ENCODE peak calls at places on chromosomes 11 and 22, in five cellular contexts. R is fibroblast of lung, X is HAP-1, H is Karpas-422, I is HCT116. J is an unnamed sample.

GRCh38 chr11:46242961-46243795 is 34.3 kb upstream of the CREB3L1 start:
- DNase-seq in X (peak; percentile 91), I (peak; percentile 91), R (peak; percentile 92), H (peak; percentile 94), J (peak; percentile 95)

GRCh38 chr22:21933413-21933812 is 19.2 kb downstream of the PPM1F start:
- DNase-seq in H (no peak), X (no peak), R (no peak), I (no peak), J (no peak)

GRCh38 chr11:88115828-88116410 is 59.3 kb downstream of the RAB38 start:
- DNase-seq in X (no peak), I (no peak), R (no peak), H (no peak), J (no peak)

GRCh38 chr11:61120099-61120864 is 18.0 kb downstream of the CD5 start:
- DNase-seq in X (no peak), I (no peak), R (no peak), H (no peak), J (no peak)

GRCh38 chr11:111937859-111938258 is 716 bp downstream of the DIXDC1 start:
- DNase-seq in X (no peak), R (no peak), I (no peak), H (no peak), J (no peak)

GRCh38 chr11:8839957-8840945 is 70.7 kb upstream of the AKIP1 start:
- DNase-seq in X (peak; percentile 82), H (no peak), R (peak; percentile 71), I (no peak), J (peak; percentile 23)

GRCh38 chr22:44702479-44703219 is 645 bp downstream of the PRR5 start:
- DNase-seq in I (no peak), X (peak; percentile 25), R (peak; percentile 48), H (no peak), J (peak; percentile 35)

GRCh38 chr11:29217901-29218300 is 798.9 kb downstream of the KCNA4 start:
- DNase-seq in I (no peak), X (no peak), H (no peak), R (no peak), J (no peak)

GRCh38 chr11:57482782-57483569 is 22.6 kb downstream of the RTN4RL2 start:
- DNase-seq in I (no peak), R (no peak), H (no peak), X (no peak), J (peak; percentile 54)

GRCh38 chr22:25564979-25565677 is 653 bp downstream of the GRK3 start:
- DNase-seq in I (no peak), H (peak; percentile 36), X (no peak), R (peak; percentile 24), J (peak; percentile 10)

GRCh38 chr11:63813563-63814382 is 517 bp downstream of the SPINDOC start:
- DNase-seq in X (peak; percentile 39), H (peak; percentile 81), I (no peak), R (peak; percentile 67), J (peak; percentile 62)

GRCh38 chr22:30968015-30968923 is at the start of gene MORC2:
- DNase-seq in H (no peak), I (no peak), R (peak; percentile 55), X (no peak), J (peak; percentile 72)

GRCh38 chr11:3947084-3947483 is 91.6 kb downstream of the STIM1 start:
- DNase-seq in I (no peak), R (peak; percentile 70), H (no peak), X (no peak), J (peak; percentile 8)

GRCh38 chr11:117011541-117011908 is 86.7 kb downstream of the SIK3 start:
- DNase-seq in X (no peak), R (no peak), H (no peak), I (no peak), J (peak; percentile 84)

GRCh38 chr11:111696556-111696955 is 69.6 kb downstream of the PPP2R1B start:
- DNase-seq in R (peak; percentile 65), X (no peak), I (no peak), H (no peak), J (no peak)

GRCh38 chr22:24843048-24843447 is 37.0 kb downstream of the SGSM1 start:
- DNase-seq in I (no peak), R (no peak), H (no peak), X (no peak), J (no peak)

GRCh38 chr11:14310696-14311095 is 48.3 kb downstream of the RRAS2 start:
- DNase-seq in R (no peak), X (peak; percentile 48), H (no peak), I (no peak), J (no peak)

GRCh38 chr11:46281374-46281831 is 3.9 kb downstream of the CREB3L1 start:
- DNase-seq in I (no peak), R (peak; percentile 56), X (no peak), H (no peak), J (no peak)

GRCh38 chr11:119185916-119186634 is 800 bp downstream of the NHERF4 start:
- DNase-seq in I (no peak), X (no peak), R (no peak), H (no peak), J (no peak)

DNA sequence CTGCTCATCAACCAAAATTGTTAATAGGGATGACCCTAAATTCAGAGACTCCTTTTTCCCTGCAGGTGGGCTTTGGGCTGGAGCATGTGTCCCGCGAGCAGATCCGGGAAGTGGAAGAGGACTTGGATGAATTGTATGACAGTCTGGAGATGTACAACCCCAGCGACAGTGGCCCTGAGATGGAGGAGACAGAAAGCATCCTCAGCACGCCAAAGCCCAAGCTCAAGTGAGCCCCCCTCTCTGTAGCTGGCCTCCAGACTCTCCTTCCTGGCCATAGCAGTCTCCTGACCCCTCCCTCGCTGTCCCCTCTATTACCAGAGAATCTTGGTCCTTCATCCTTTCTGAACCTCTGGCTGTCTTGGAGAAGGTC is 47.9 kb upstream of the RAB1B start:
- DNase-seq in I (no peak), R (no peak), X (no peak), H (no peak), J (no peak)
- H3K36me3 ChIP-seq in I (peaks cover 4% of the 10 kb centered on the region), R (peaks cover 6% of the 10 kb centered on the region), X (no peaks in the 10 kb centered on the region), H (peaks cover 35% of the 10 kb centered on the region), J (peaks cover 7% of the 10 kb centered on the region)

DNA sequence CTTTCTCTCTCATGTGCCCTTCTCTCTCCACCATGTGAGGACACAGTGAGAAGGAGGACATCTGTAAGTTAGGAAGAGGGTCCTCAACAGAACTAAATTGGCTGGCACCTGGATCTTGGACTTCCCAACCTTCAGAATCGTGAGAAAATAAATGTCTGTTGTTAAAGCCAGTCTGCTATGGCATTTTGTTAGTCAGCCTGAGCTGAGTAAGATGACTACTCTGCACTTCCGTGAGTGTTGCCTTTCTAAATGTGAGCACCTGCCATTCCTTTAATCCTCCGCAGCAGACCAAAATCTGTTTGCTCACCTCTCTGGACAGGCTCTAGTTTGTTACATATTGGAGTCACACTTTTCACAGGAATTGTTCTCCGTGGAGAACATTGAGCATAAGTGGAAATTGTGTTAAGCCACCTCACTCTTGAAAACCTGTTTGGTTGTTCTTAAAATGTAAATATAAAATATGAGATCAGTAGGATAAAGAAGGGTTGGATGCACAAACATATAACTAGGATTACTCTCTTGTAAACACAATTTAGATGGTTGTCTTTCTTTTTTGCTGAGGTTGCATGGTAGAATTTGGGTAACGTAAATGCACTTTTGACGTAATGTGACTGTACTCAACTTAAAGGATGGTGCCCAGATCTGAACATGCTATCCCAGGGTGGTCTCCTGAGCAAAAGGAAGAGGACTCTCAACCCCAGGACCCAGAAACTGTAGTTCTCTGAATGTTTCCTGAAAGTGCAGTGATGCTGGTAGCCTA is 65.9 kb downstream of the SNX19 start:
- DNase-seq in H (no peak), I (no peak), X (no peak), R (no peak), J (no peak)
- H3K36me3 ChIP-seq in H (no peaks in the 10 kb centered on the region), I (no peaks in the 10 kb centered on the region), X (no peaks in the 10 kb centered on the region), R (no peaks in the 10 kb centered on the region), J (no peaks in the 10 kb centered on the region)

DNA sequence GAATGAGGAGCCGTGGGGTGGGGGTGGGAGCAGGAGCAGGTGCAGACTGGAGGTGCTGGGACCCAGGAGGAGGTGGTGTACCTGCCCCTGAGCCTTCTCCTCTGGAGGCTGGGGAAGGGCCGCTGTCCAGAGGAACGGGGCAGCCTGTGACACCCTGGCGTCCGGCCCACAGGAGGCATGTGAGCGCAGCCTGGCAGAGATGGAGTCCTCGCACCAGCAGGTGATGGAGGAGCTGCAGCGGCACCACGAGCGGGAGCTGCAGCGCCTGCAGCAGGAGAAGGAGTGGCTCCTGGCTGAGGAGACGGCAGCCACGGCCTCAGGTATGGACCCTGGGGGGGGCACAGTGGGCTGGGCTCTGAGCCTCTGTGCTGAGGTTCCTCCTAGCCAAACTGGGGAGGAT is 42.2 kb upstream of the GCAT start:
- DNase-seq in X (no peak), R (no peak), I (no peak), H (no peak), J (no peak)
- H3K36me3 ChIP-seq in X (no peaks in the 10 kb centered on the region), R (peaks cover 33% of the 10 kb centered on the region), I (peaks cover 55% of the 10 kb centered on the region), H (no peaks in the 10 kb centered on the region), J (peaks cover 72% of the 10 kb centered on the region)

GRCh38 chr11:65086809-65087208 is 2.8 kb downstream of the ZFPL1 start:
- DNase-seq in R (no peak), H (no peak), I (no peak), X (no peak), J (no peak)

GRCh38 chr11:65087216-65087615 is 3.2 kb downstream of the ZFPL1 start:
- DNase-seq in X (no peak), H (no peak), R (no peak), I (no peak), J (no peak)

GRCh38 chr11:65083834-65084597 is at the start of the genes CDCA5 and ZFPL1:
- DNase-seq in X (peak; percentile 94), I (peak; percentile 91), R (peak; percentile 93), H (peak; percentile 99), J (peak; percentile 96)

GRCh38 chr11:65084598-65085375 is 765 bp downstream of the ZFPL1 start:
- DNase-seq in X (no peak), R (no peak), H (no peak), I (no peak), J (no peak)

GRCh38 chr11:65083134-65083833 is 556 bp downstream of the CDCA5 start:
- DNase-seq in R (no peak), X (no peak), H (peak; percentile 67), I (no peak), J (no peak)
- H3K36me3 ChIP-seq in R (peaks cover 17% of the 10 kb centered on the region), X (peaks cover 69% of the 10 kb centered on the region), H (peaks cover 12% of the 10 kb centered on the region), I (peaks cover 44% of the 10 kb centered on the region), J (peaks cover 65% of the 10 kb centered on the region)

GRCh38 chr11:5703741-5704536 is 14.3 kb downstream of the TRIM22 start:
- DNase-seq in H (no peak), R (no peak), X (no peak), I (no peak), J (no peak)
- H3K36me3 ChIP-seq in H (peaks cover 60% of the 10 kb centered on the region), R (peaks cover 4% of the 10 kb centered on the region), X (peaks cover 26% of the 10 kb centered on the region), I (no peaks in the 10 kb centered on the region), J (no peaks in the 10 kb centered on the region)

GRCh38 chr11:74970852-74971395 is 17.8 kb upstream of the NEU3 start:
- DNase-seq in I (no peak), R (no peak), H (no peak), X (no peak), J (no peak)
- H3K36me3 ChIP-seq in I (peaks cover 23% of the 10 kb centered on the region), R (peaks cover 9% of the 10 kb centered on the region), H (peaks cover 73% of the 10 kb centered on the region), X (peaks cover 58% of the 10 kb centered on the region), J (peaks cover 63% of the 10 kb centered on the region)

J was measured in MG63.